ENCODE peak calls at places on chromosomes 4 and X, in ten cellular contexts. Z is GM23338; D is HT1080; J is smooth muscle cell of the brain vasculature; Y is stimulated activated CD8-positive, alpha-beta memory T cell treated with anti-CD3 and anti-CD28 coated beads, Interleukin-7, amount 100 ng/mL, for 24 hours; H is HEK293T; K is NCI-H69; M is adrenal gland; X is endodermal cell; O is mucosa of gallbladder. S is an unnamed sample.
A peak's percentile ranks its signal among the peaks of the same experiment; 100 is the strongest.

GRCh38 chrX:133794151-133794550 is 191.2 kb downstream of the GPC3 start:
- DNase-seq in Z (no peak), H (no peak), D (no peak), O (no peak), X (no peak), Y (no peak), K (no peak), M (no peak), J (no peak), S (no peak)

GRCh38 chr4:108372678-108373077 is 203.9 kb upstream of the LEF1 start:
- DNase-seq in H (no peak), K (no peak), D (no peak), M (no peak), J (no peak), Y (no peak), O (no peak), X (no peak), Z (no peak), S (peak; percentile 70)

GRCh38 chr4:101790521-101791188 is at the start of gene BANK1:
- DNase-seq in H (no peak), M (peak; percentile 48), J (no peak), X (peak; percentile 94), D (no peak), K (peak; percentile 89), Z (peak; percentile 86), Y (no peak), O (peak; percentile 15), S (no peak)

GRCh38 chr4:167897116-167897515 is 195.2 kb upstream of the ANXA10 start:
- DNase-seq in O (no peak), Z (peak; percentile 61), H (no peak), Y (no peak), M (no peak), D (peak; percentile 26), J (no peak), X (peak; percentile 70), K (peak; percentile 3), S (no peak)

GRCh38 chrX:38664285-38664684 is 102.9 kb downstream of the TSPAN7 start:
- DNase-seq in Y (no peak), Z (peak; percentile 49), J (peak; percentile 2), O (peak; percentile 22), M (peak; percentile 23), K (peak; percentile 58), X (peak; percentile 62), H (peak; percentile 56), D (peak; percentile 8), S (no peak)

GRCh38 chr4:113013746-113014145 is 35.7 kb upstream of the ANK2 start:
- DNase-seq in Z (no peak), J (no peak), X (no peak), H (no peak), O (no peak), K (no peak), D (no peak), Y (no peak), M (no peak), S (no peak)

GRCh38 chrX:114097411-114097810 is 486.5 kb upstream of the HTR2C start:
- DNase-seq in O (no peak), Y (no peak), M (no peak), D (no peak), H (no peak), J (no peak), X (no peak), Z (no peak), K (no peak), S (no peak)

GRCh38 chr4:24434193-24434728 is 150.1 kb downstream of the DHX15 start:
- DNase-seq in Y (no peak), K (no peak), O (no peak), J (no peak), D (no peak), H (peak; percentile 6), Z (no peak), M (no peak), X (no peak), S (no peak)

GRCh38 chr4:53908661-53909078 is 155.7 kb downstream of the CHIC2 start:
- DNase-seq in O (peak; percentile 48), Z (peak; percentile 69), J (no peak), X (no peak), H (peak; percentile 63), D (peak; percentile 89), M (peak; percentile 36), Y (no peak), K (peak; percentile 76), S (no peak)

GRCh38 chrX:134898450-134898849 is 92.3 kb upstream of the SMIM10 start:
- DNase-seq in Z (no peak), X (no peak), M (no peak), O (no peak), K (peak; percentile 68), H (no peak), Y (no peak), J (no peak), D (no peak), S (no peak)

GRCh38 chr4:153083447-153083921 is 120.8 kb upstream of the TRIM2 start:
- DNase-seq in K (peak; percentile 88), Y (no peak), H (peak; percentile 81), M (peak; percentile 53), Z (peak; percentile 94), D (peak; percentile 85), J (peak; percentile 71), X (peak; percentile 91), O (peak; percentile 73), S (no peak)

GRCh38 chr4:32519060-32519459 is 1798.9 kb downstream of the PCDH7 start:
- DNase-seq in O (no peak), Z (no peak), K (no peak), J (no peak), D (no peak), M (no peak), X (no peak), Y (no peak), H (no peak), S (no peak)